ENCODE peak calls at places on chromosomes 5 and 9, in four cellular contexts. C is cardiac fibroblast, F is AG10803, V is kidney. J is an unnamed sample.

GRCh38 chr9:111913159-111913558 is 16.5 kb downstream of the UGCG start:
- DNase-seq in C (no peak), F (peak), V (no peak), J (no peak)

GRCh38 chr9:75451045-75451444 is 362.7 kb downstream of the OSTF1 start:
- DNase-seq in C (no peak), F (no peak), V (no peak), J (no peak)

GRCh38 chr5:143061161-143061945 is 291.2 kb downstream of the ARHGAP26 start:
- DNase-seq in C (peak), F (peak), V (no peak), J (no peak)

GRCh38 chr9:35820076-35820475 is 5.2 kb upstream of the HINT2 start:
- DNase-seq in C (peak), F (peak), V (no peak), J (no peak)

GRCh38 chr5:125393416-125393815 is 647.0 kb upstream of the ZNF608 start:
- DNase-seq in C (no peak), F (no peak), V (no peak), J (no peak)

GRCh38 chr5:97046270-97046982 is 96.0 kb downstream of the LIX1 start:
- DNase-seq in C (peak), F (peak), V (no peak), J (no peak)

GRCh38 chr9:7656648-7657047 is 142.9 kb downstream of the DMAC1 start:
- DNase-seq in C (peak), F (no peak), V (no peak), J (peak)

GRCh38 chr9:84851935-84852585 is 182.5 kb downstream of the NTRK2 start:
- DNase-seq in C (peak), F (peak), V (no peak), J (no peak)

GRCh38 chr5:113081881-113082546 is 105.4 kb downstream of the DCP2 start:
- DNase-seq in C (peak), F (peak), V (no peak), J (no peak)

GRCh38 chr5:3185488-3185887 is 410.1 kb upstream of the IRX1 start:
- DNase-seq in C (no peak), F (no peak), V (no peak), J (no peak)

GRCh38 chr5:180820788-180821321 is 18.2 kb upstream of the MGAT1 start:
- DNase-seq in C (no peak), F (no peak), V (no peak), J (no peak)

GRCh38 chr9:33320568-33321261 is 30.4 kb downstream of the NFX1 start:
- DNase-seq in C (peak), F (peak), V (no peak), J (no peak)

GRCh38 chr5:1300581-1301083 is 5.8 kb upstream of the TERT start:
- DNase-seq in C (no peak), F (no peak), V (peak), J (no peak)

GRCh38 chr9:74499111-74499601 is 2.0 kb downstream of the RORB start:
- DNase-seq in C (no peak), F (no peak), V (peak), J (no peak)

GRCh38 chr9:36029765-36030528 is 6.8 kb upstream of the RECK start:
- DNase-seq in C (peak), F (peak), V (no peak), J (no peak)

GRCh38 chr5:143065185-143065584 is 295.0 kb downstream of the ARHGAP26 start:
- DNase-seq in C (peak), F (peak), V (no peak), J (no peak)

DNA sequence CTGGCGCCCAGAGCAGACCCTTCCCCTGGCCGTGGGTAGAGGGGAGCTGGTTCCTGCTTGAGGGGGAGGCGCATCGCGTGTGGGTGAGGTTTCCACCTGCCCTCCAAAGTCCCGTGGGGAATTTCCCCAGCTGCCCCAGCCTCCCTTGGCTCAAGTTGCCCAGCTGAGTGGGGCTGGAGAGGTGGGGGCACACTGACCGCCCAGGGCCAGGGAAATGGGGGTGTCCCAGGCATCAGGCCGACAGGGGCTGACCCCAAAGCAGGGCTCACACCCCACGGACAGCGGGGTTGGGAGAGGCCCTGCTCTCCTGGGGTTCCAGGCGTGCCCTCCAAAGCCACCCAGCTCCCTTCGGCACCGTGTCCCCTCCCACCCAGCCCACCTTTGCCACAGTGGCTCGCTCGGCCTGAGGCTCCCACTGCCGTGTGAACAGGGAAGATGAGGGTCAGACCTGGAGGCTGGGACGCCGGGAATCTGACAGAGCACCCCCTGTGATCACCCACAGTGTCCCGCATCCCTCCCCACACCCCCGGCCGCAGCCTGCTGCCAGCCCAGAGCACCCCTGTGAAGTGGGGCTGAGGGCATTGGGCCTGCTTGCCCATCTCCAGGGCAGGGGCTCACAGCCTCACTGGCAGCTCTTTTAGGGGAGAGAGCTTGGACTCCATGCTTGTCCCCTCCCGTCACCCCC is 933 bp upstream of the EGFL7 start:
- DNase-seq in C (no peak), F (no peak), V (peak), J (no peak)
- TF ChIP-seq CTCF in C (no peak), F (no peak), V (no peak), J (no peak)

GRCh38 chr9:503881-504852 is 289.5 kb downstream of the DOCK8 start:
- DNase-seq in C (peak), F (peak), V (peak), J (peak)
- TF ChIP-seq CTCF in C (no peak), F (peak), V (peak), J (peak)

GRCh38 chr5:93607367-93608258 is 24.6 kb downstream of the NR2F1 start:
- DNase-seq in C (peak), F (peak), V (no peak), J (peak)
- TF ChIP-seq CTCF in C (peak), F (peak), V (peak), J (no peak)

GRCh38 chr5:171596391-171596878 is 177.0 kb downstream of the FGF18 start:
- DNase-seq in C (peak), F (peak), V (peak), J (no peak)
- TF ChIP-seq CTCF in C (no peak), F (no peak), V (no peak), J (no peak)

DNA sequence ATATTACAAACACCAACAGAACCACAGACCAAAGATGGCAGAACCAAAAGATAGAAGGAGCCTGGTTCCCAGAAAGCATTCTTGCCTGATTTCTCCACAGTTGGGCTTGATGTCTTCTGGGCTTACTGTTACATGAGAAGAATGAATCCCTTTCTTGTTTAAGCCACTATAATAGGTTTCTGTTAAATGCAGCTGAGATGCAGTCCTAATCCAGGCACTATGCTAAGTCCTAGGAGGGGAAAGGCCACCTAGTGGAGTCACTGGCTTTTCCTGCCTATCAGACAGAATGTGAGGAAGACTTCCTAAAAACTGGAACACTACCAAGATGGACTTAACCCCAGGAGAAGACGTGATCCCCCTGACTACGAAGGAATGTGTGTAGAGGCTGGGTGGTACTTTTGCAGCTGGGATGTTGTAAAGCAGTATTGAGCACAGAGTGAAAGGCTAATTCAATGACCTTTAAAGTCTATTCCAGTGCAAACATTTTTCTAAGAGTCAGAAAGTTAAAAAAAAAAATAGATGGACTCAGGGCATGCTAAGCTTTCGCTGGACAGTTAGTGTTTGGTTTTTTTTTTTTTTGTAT is 34.3 kb upstream of the FSD1L start:
- DNase-seq in C (peak), F (peak), V (no peak), J (no peak)
- TF ChIP-seq CTCF in C (peak), F (peak), V (no peak), J (no peak)

GRCh38 chr9:22005700-22006605 is 3.2 kb downstream of the CDKN2B start:
- DNase-seq in C (no peak), F (no peak), V (no peak), J (no peak)

GRCh38 chr9:22010881-22011625 is 1.9 kb upstream of the CDKN2B start:
- DNase-seq in C (peak), F (no peak), V (no peak), J (peak)

GRCh38 chr9:22005083-22005699 is 3.9 kb downstream of the CDKN2B start:
- DNase-seq in C (no peak), F (no peak), V (no peak), J (no peak)

GRCh38 chr9:22008662-22009562 is at the start of gene CDKN2B:
- DNase-seq in C (peak), F (peak), V (peak), J (peak)

DNA sequence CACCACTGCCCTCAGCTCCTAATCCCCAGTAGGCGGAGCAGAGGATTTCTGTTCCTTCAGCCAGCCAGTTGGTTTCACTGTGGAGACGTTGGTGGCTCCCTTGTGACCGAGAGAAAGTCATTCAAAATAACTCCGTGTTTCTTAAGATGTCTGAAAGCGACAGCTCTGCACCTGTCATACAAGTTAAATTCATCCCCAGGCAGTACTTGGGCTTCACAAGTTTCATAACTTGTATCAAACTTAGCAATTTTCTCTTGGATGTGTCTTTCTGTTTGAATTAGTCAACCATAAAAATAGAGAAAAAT is 410 bp upstream of the CDKN2B start:
- DNase-seq in C (no peak), F (no peak), V (no peak), J (no peak)
- TF ChIP-seq CTCF in C (no peak), F (peak), V (no peak), J (no peak)